ENCODE peak calls at places on chromosomes 5 and 9, in ten cellular contexts. N, M, D, S, K, O, B, E, P and Y are unnamed samples. For H3K9me3, the result is how much of the 10 kb centered on the place peaks cover.

GRCh38 chr9:4333787-4334186 is 33.9 kb upstream of the GLIS3 start:
- DNase-seq in N (no peak), M (no peak), D (no peak), S (no peak), K (no peak), O (no peak), B (no peak), E (no peak), P (no peak), Y (no peak)

GRCh38 chr9:120385606-120386389 is 194.2 kb downstream of the CDK5RAP2 start:
- DNase-seq in N (no peak), M (no peak), D (no peak), S (no peak), K (no peak), O (no peak), B (no peak), E (no peak), P (no peak), Y (no peak)

GRCh38 chr5:169650701-169651331 is 13.7 kb downstream of the DOCK2 start:
- DNase-seq in N (no peak), M (no peak), D (no peak), S (peak), K (no peak), O (no peak), B (no peak), E (no peak), P (peak), Y (no peak)

GRCh38 chr9:137487454-137488329 is 28.6 kb upstream of the NSMF start:
- DNase-seq in N (no peak), M (no peak), D (no peak), S (no peak), K (peak), O (no peak), B (no peak), E (no peak), P (no peak), Y (peak)

GRCh38 chr9:16459421-16460148 is 410.9 kb downstream of the BNC2 start:
- DNase-seq in N (no peak), M (peak), D (no peak), S (no peak), K (no peak), O (no peak), B (no peak), E (no peak), P (peak), Y (no peak)

GRCh38 chr5:163915481-163915961 is 410.1 kb downstream of the MAT2B start:
- DNase-seq in N (no peak), M (peak), D (peak), S (peak), K (peak), O (no peak), B (no peak), E (no peak), P (peak), Y (peak)

GRCh38 chr5:142748568-142749249 is 21.5 kb upstream of the ARHGAP26 start:
- DNase-seq in N (no peak), M (peak), D (peak), S (peak), K (peak), O (no peak), B (peak), E (peak), P (no peak), Y (no peak)

GRCh38 chr9:34996181-34996904 is 6.8 kb downstream of the DNAJB5 start:
- DNase-seq in N (no peak), M (no peak), D (no peak), S (no peak), K (no peak), O (no peak), B (no peak), E (no peak), P (no peak), Y (peak)

GRCh38 chr5:3594514-3595101 is 1.0 kb upstream of the IRX1 start:
- DNase-seq in N (peak), M (peak), D (no peak), S (no peak), K (peak), O (no peak), B (peak), E (no peak), P (no peak), Y (peak)

DNA sequence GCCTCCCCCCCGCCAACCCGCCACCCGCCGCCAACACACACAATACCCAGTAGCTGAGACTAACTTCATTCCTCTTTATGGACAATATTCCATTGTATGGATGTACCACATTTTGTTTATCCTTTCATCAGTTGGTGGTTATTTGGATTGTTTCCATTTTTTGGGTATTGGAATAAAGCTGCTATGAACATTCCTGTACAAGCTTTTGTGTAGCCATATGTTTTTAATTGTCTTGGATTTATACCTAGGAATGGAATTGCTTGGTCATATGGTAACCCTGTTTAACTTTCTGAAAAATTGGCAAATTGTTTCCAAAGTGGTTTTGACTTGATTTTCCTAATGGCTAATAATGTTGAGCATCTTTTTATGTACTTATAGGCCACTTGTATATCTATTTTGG is 4.9 kb upstream of the UBTD2 start:
- DNase-seq in N (no peak), M (no peak), D (no peak), S (no peak), K (no peak), O (no peak), B (no peak), E (no peak), P (no peak), Y (no peak)
- TF ChIP-seq CTCF in N (no peak), M (no peak), D (no peak), S (no peak), K (no peak), O (no peak), B (no peak), E (no peak), P (no peak), Y (no peak)

GRCh38 chr5:141392429-141393198 is at the start of gene PCDHGA8:
- DNase-seq in N (no peak), M (no peak), D (no peak), S (peak), K (no peak), O (no peak), B (no peak), E (no peak), P (peak), Y (no peak)
- H3K4me3 ChIP-seq in N (no peak), M (peak), D (no peak), S (peak), K (no peak), O (no peak), B (peak), E (no peak), P (no peak), Y (no peak)

GRCh38 chr5:45893309-45893708 is 197.1 kb upstream of the HCN1 start:
- DNase-seq in N (no peak), M (no peak), D (no peak), S (no peak), K (no peak), O (no peak), B (no peak), E (no peak), P (no peak), Y (no peak)
- H3K9me3 ChIP-seq in N (under half), M (under half), D (under half), S (under half), K (under half), O (under half), B (under half), E (under half), P (under half), Y (under half)

GRCh38 chr5:76204713-76205112 is 121.5 kb downstream of the SV2C start:
- DNase-seq in N (peak), M (no peak), D (no peak), S (no peak), K (no peak), O (no peak), B (peak), E (no peak), P (no peak), Y (no peak)

GRCh38 chr5:76204191-76204590 is 121.0 kb downstream of the SV2C start:
- DNase-seq in N (no peak), M (no peak), D (no peak), S (no peak), K (no peak), O (no peak), B (no peak), E (no peak), P (no peak), Y (no peak)

GRCh38 chr5:76207122-76207521 is 123.9 kb downstream of the SV2C start:
- DNase-seq in N (no peak), M (no peak), D (no peak), S (no peak), K (no peak), O (no peak), B (no peak), E (no peak), P (no peak), Y (no peak)

GRCh38 chr5:76210946-76211345 is 127.8 kb downstream of the SV2C start:
- DNase-seq in N (no peak), M (no peak), D (no peak), S (no peak), K (no peak), O (no peak), B (no peak), E (no peak), P (no peak), Y (no peak)

DNA sequence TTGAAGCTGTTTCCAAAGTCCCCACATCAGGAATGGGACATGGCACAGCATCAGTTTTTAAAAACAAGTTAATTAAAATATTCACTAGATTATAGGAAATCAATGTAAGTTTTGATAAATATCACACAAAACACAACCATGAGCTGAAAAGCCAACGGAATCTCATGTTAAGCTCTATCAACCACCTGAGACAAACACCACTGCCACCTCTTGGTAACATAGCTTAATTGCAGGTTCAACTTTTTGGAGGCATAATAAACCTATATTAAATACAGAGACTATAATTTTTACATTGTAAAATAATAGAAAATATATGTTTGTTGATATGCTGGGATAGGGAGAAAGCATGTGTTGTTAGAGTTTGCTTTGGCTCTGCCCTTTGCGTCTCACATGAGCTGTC is 126.1 kb downstream of the SV2C start:
- DNase-seq in N (no peak), M (no peak), D (no peak), S (no peak), K (no peak), O (no peak), B (no peak), E (no peak), P (no peak), Y (no peak)
- TF ChIP-seq CTCF in N (no peak), M (peak), D (no peak), S (peak), K (no peak), O (no peak), B (peak), E (no peak), P (no peak), Y (no peak)

GRCh38 chr9:38016375-38017120 is 52.5 kb downstream of the SHB start:
- DNase-seq in N (no peak), M (no peak), D (no peak), S (no peak), K (no peak), O (no peak), B (no peak), E (no peak), P (peak), Y (no peak)
- H3K4me3 ChIP-seq in N (no peak), M (no peak), D (no peak), S (no peak), K (no peak), O (no peak), B (no peak), E (no peak), P (no peak), Y (no peak)

DNA sequence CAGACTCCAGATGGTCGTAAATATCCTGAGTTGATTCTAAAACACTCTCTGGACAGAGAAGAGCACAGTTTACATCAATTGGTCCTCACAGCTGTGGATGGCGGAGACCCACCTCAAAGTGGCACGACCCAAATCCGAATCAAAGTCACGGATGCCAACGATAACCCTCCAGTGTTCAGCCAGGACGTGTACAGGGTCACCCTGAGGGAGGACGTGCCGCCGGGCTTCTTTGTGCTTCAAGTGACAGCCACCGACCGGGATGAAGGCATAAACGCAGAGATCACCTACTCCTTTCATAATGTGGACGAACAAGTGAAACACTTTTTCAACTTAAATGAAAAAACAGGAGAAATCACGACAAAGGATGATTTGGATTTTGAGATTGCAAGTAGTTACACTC is 891 bp downstream of the PCDHGB2 start:
- DNase-seq in N (no peak), M (no peak), D (no peak), S (no peak), K (no peak), O (no peak), B (no peak), E (no peak), P (no peak), Y (no peak)
- H3K9me3 ChIP-seq in N (under half), M (under half), D (under half), S (under half), K (under half), O (half or more), B (half or more), E (under half), P (half or more), Y (under half)

DNA sequence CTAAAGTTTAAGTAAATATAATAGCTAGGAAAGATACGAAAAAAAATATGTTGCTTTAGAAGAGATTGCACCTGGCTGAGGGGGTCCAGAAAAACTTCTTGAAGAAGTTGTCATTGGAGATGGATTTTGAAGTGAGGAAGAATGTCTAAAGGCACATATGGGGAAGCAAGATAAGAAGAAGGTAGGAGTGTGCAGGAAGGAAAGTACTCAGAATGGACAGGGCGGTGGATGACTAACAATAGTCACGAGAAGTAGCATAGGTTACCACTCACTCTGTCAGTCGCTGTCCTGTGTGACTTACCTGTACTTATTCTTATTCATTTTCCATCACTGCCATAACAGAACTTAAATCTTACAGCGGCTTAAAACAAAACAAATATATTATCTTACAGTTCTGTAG is 251.6 kb downstream of the GRIA1 start:
- DNase-seq in N (no peak), M (no peak), D (no peak), S (no peak), K (no peak), O (no peak), B (no peak), E (no peak), P (no peak), Y (no peak)
- TF ChIP-seq CTCF in N (no peak), M (no peak), D (no peak), S (no peak), K (no peak), O (no peak), B (no peak), E (no peak), P (no peak), Y (no peak)

DNA sequence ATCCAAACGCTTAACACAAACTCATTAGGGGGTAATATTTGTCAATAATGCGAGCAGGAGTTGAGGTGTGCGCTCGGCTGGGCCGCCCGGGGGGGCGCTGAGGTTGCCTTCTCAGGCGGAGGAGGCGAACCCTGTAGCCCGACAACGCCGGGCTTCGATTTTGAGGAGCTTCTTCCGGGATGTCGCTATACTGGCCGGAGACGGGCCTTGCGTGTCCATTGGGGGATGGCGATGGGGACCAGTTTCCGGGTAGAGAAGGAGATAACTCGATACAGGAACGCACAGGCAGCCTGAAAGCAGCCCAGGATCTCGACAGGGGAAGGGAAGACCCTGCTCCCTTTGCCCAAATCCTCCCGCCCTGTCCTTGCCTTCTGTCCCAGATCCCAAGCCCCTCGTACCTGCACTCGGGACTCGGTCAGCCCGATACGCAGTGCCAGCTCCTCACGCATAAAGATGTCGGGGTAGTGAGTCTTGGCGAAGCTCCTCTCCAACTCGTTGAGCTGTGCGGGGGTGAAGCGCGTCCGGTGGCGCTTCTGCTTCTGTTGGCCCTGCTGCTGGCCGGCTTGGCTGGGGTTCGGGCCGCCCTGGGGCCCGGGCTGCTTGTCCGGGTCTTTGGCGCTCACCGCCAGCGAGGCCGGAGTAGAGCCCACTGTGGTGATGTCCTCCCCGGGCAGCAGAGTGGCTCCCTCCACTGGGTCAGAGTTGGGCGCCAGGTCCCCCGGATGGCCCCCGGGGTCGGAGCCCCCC is 1.9 kb downstream of the OTP start:
- DNase-seq in N (no peak), M (peak), D (no peak), S (no peak), K (peak), O (no peak), B (peak), E (no peak), P (no peak), Y (peak)
- H3K4me3 ChIP-seq in N (no peak), M (no peak), D (no peak), S (no peak), K (no peak), O (no peak), B (no peak), E (no peak), P (no peak), Y (no peak)